ENCODE peak calls at places on chromosomes 1 and 21, in ten cellular contexts. One of them, this sample, is unnamed.

GRCh38 chr1:7389786-7390603 is 381.1 kb upstream of the VAMP3 start:
- DNase-seq in endodermal cell: peak; percentile 29
- DNase-seq in stomach: peak; percentile 21
- DNase-seq in foreskin fibroblast: no peak
- DNase-seq in AG09309: no peak
- DNase-seq in cardiac muscle cell: no peak
- DNase-seq in HFF-Myc: no peak
- DNase-seq in neural progenitor cell: no peak
- DNase-seq in heart left ventricle: peak; percentile 42
- DNase-seq in fibroblast of villous mesenchyme: no peak
- DNase-seq in this sample: no peak

GRCh38 chr1:234772345-234773147 is 162.6 kb upstream of the IRF2BP2 start:
- DNase-seq in foreskin fibroblast: peak; percentile 99
- DNase-seq in AG09309: peak; percentile 97
- DNase-seq in stomach: peak; percentile 65
- DNase-seq in fibroblast of villous mesenchyme: peak; percentile 98
- DNase-seq in heart left ventricle: peak; percentile 48
- DNase-seq in HFF-Myc: peak; percentile 99
- DNase-seq in cardiac muscle cell: peak; percentile 98
- DNase-seq in endodermal cell: peak; percentile 79
- DNase-seq in neural progenitor cell: no peak
- DNase-seq in this sample: peak; percentile 93

GRCh38 chr1:203273869-203274602 is 31.3 kb upstream of the BTG2 start:
- DNase-seq in stomach: peak; percentile 54
- DNase-seq in heart left ventricle: peak; percentile 63
- DNase-seq in AG09309: no peak
- DNase-seq in foreskin fibroblast: no peak
- DNase-seq in cardiac muscle cell: no peak
- DNase-seq in endodermal cell: no peak
- DNase-seq in fibroblast of villous mesenchyme: no peak
- DNase-seq in neural progenitor cell: peak; percentile 32
- DNase-seq in HFF-Myc: no peak
- DNase-seq in this sample: peak; percentile 19

GRCh38 chr1:18901952-18902522 is 318 bp downstream of the ALDH4A1 start:
- DNase-seq in cardiac muscle cell: peak; percentile 10
- DNase-seq in endodermal cell: no peak
- DNase-seq in fibroblast of villous mesenchyme: no peak
- DNase-seq in foreskin fibroblast: no peak
- DNase-seq in stomach: no peak
- DNase-seq in heart left ventricle: no peak
- DNase-seq in AG09309: no peak
- DNase-seq in neural progenitor cell: no peak
- DNase-seq in HFF-Myc: no peak
- DNase-seq in this sample: no peak

GRCh38 chr1:54287176-54287650 is 87.2 kb downstream of the MRPL37 start:
- DNase-seq in AG09309: no peak
- DNase-seq in foreskin fibroblast: peak; percentile 61
- DNase-seq in neural progenitor cell: no peak
- DNase-seq in endodermal cell: peak; percentile 70
- DNase-seq in fibroblast of villous mesenchyme: peak; percentile 80
- DNase-seq in cardiac muscle cell: peak; percentile 88
- DNase-seq in heart left ventricle: peak; percentile 72
- DNase-seq in HFF-Myc: peak; percentile 80
- DNase-seq in stomach: peak; percentile 83
- DNase-seq in this sample: peak; percentile 80

GRCh38 chr1:27299385-27300252 is 22.3 kb upstream of the TMEM222 start:
- DNase-seq in endodermal cell: peak; percentile 94
- DNase-seq in foreskin fibroblast: peak; percentile 100
- DNase-seq in fibroblast of villous mesenchyme: peak; percentile 97
- DNase-seq in HFF-Myc: peak; percentile 64
- DNase-seq in AG09309: peak; percentile 97
- DNase-seq in stomach: peak; percentile 48
- DNase-seq in cardiac muscle cell: peak; percentile 98
- DNase-seq in heart left ventricle: peak; percentile 75
- DNase-seq in neural progenitor cell: peak; percentile 78
- DNase-seq in this sample: peak; percentile 94

GRCh38 chr1:42334240-42335049 is 590 bp downstream of the FOXJ3 start:
- DNase-seq in stomach: peak; percentile 32
- DNase-seq in neural progenitor cell: peak; percentile 75
- DNase-seq in HFF-Myc: no peak
- DNase-seq in fibroblast of villous mesenchyme: peak; percentile 64
- DNase-seq in endodermal cell: peak; percentile 85
- DNase-seq in heart left ventricle: peak; percentile 60
- DNase-seq in foreskin fibroblast: peak; percentile 56
- DNase-seq in AG09309: no peak
- DNase-seq in cardiac muscle cell: peak; percentile 61
- DNase-seq in this sample: peak; percentile 57

GRCh38 chr21:36706482-36706852 is 7.6 kb downstream of the SIM2 start:
- DNase-seq in AG09309: no peak
- DNase-seq in foreskin fibroblast: no peak
- DNase-seq in stomach: no peak
- DNase-seq in endodermal cell: peak; percentile 41
- DNase-seq in HFF-Myc: no peak
- DNase-seq in neural progenitor cell: no peak
- DNase-seq in heart left ventricle: peak; percentile 3
- DNase-seq in cardiac muscle cell: no peak
- DNase-seq in fibroblast of villous mesenchyme: no peak
- DNase-seq in this sample: no peak

GRCh38 chr1:57843760-57844159 is 419.9 kb upstream of the DAB1 start:
- DNase-seq in HFF-Myc: no peak
- DNase-seq in AG09309: peak; percentile 13
- DNase-seq in stomach: no peak
- DNase-seq in heart left ventricle: no peak
- DNase-seq in neural progenitor cell: no peak
- DNase-seq in endodermal cell: no peak
- DNase-seq in cardiac muscle cell: peak; percentile 62
- DNase-seq in foreskin fibroblast: peak; percentile 56
- DNase-seq in fibroblast of villous mesenchyme: peak; percentile 22
- DNase-seq in this sample: no peak

GRCh38 chr1:230165526-230165925 is 98.5 kb downstream of the GALNT2 start:
- DNase-seq in stomach: no peak
- DNase-seq in heart left ventricle: peak; percentile 14
- DNase-seq in neural progenitor cell: no peak
- DNase-seq in HFF-Myc: no peak
- DNase-seq in AG09309: no peak
- DNase-seq in foreskin fibroblast: no peak
- DNase-seq in endodermal cell: peak; percentile 25
- DNase-seq in cardiac muscle cell: no peak
- DNase-seq in fibroblast of villous mesenchyme: no peak
- DNase-seq in this sample: no peak

GRCh38 chr1:204565617-204566582 is 49.7 kb downstream of the MDM4 start:
- DNase-seq in foreskin fibroblast: peak; percentile 57
- DNase-seq in HFF-Myc: peak; percentile 41
- DNase-seq in AG09309: peak; percentile 54
- DNase-seq in neural progenitor cell: peak; percentile 83
- DNase-seq in endodermal cell: peak; percentile 89
- DNase-seq in cardiac muscle cell: peak; percentile 86
- DNase-seq in heart left ventricle: peak; percentile 33
- DNase-seq in stomach: peak; percentile 36
- DNase-seq in fibroblast of villous mesenchyme: peak; percentile 79
- DNase-seq in this sample: peak; percentile 85

GRCh38 chr1:81452693-81453344 is 347.9 kb upstream of the ADGRL2 start:
- DNase-seq in cardiac muscle cell: no peak
- DNase-seq in stomach: no peak
- DNase-seq in fibroblast of villous mesenchyme: no peak
- DNase-seq in endodermal cell: no peak
- DNase-seq in foreskin fibroblast: no peak
- DNase-seq in neural progenitor cell: no peak
- DNase-seq in heart left ventricle: no peak
- DNase-seq in HFF-Myc: no peak
- DNase-seq in AG09309: no peak
- DNase-seq in this sample: no peak

GRCh38 chr1:145846191-145846590 is 761 bp downstream of the NUDT17 start:
- DNase-seq in cardiac muscle cell: peak; percentile 46
- DNase-seq in AG09309: no peak
- DNase-seq in heart left ventricle: no peak
- DNase-seq in HFF-Myc: no peak
- DNase-seq in stomach: no peak
- DNase-seq in endodermal cell: peak; percentile 82
- DNase-seq in neural progenitor cell: peak; percentile 69
- DNase-seq in foreskin fibroblast: no peak
- DNase-seq in fibroblast of villous mesenchyme: peak; percentile 23
- DNase-seq in this sample: peak; percentile 61

GRCh38 chr1:183590225-183591191 is at the start of gene NCF2:
- DNase-seq in HFF-Myc: no peak
- DNase-seq in cardiac muscle cell: no peak
- DNase-seq in AG09309: no peak
- DNase-seq in foreskin fibroblast: no peak
- DNase-seq in neural progenitor cell: no peak
- DNase-seq in heart left ventricle: peak; percentile 37
- DNase-seq in endodermal cell: no peak
- DNase-seq in fibroblast of villous mesenchyme: no peak
- DNase-seq in stomach: peak; percentile 31
- DNase-seq in this sample: no peak

GRCh38 chr1:5815716-5816115 is 176.5 kb downstream of the NPHP4 start:
- DNase-seq in cardiac muscle cell: no peak
- DNase-seq in heart left ventricle: no peak
- DNase-seq in AG09309: no peak
- DNase-seq in HFF-Myc: no peak
- DNase-seq in neural progenitor cell: no peak
- DNase-seq in stomach: no peak
- DNase-seq in foreskin fibroblast: no peak
- DNase-seq in endodermal cell: no peak
- DNase-seq in fibroblast of villous mesenchyme: no peak
- DNase-seq in this sample: no peak

DNA sequence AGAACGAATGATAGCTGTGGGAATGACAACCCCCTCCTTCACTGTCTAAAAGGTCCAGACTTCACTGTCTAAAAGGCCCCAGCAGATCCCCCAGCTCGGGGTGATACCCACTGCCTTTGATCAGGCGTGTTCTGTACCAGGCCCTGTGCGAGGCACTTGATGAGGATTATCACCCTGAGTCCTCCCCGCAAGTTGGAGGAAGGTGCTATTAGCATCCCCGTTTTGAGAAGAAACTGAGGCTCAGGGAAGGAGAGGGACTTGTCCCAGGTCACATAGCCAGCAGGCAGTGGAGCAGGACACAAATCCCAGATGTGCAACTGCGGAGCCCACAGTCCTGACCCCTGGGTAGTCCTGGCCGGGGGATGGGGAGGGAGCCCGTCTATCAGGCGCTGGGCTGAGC is 722.4 kb downstream of the MATN1 start:
- DNase-seq in stomach: no peak
- DNase-seq in heart left ventricle: no peak
- DNase-seq in HFF-Myc: no peak
- DNase-seq in neural progenitor cell: no peak
- DNase-seq in AG09309: no peak
- DNase-seq in endodermal cell: no peak
- DNase-seq in fibroblast of villous mesenchyme: no peak
- DNase-seq in cardiac muscle cell: no peak
- DNase-seq in foreskin fibroblast: no peak
- DNase-seq in this sample: no peak
- TF ChIP-seq CTCF in stomach: no peak
- TF ChIP-seq CTCF in heart left ventricle: no peak
- TF ChIP-seq CTCF in HFF-Myc: no peak
- TF ChIP-seq CTCF in neural progenitor cell: no peak
- TF ChIP-seq CTCF in AG09309: no peak
- TF ChIP-seq CTCF in endodermal cell: no peak
- TF ChIP-seq CTCF in fibroblast of villous mesenchyme: no peak
- TF ChIP-seq CTCF in cardiac muscle cell: no peak
- TF ChIP-seq CTCF in foreskin fibroblast: no peak
- TF ChIP-seq CTCF in this sample: no peak

GRCh38 chr1:205746757-205747412 is 3.1 kb downstream of the NUCKS1 start:
- DNase-seq in endodermal cell: no peak
- DNase-seq in stomach: no peak
- DNase-seq in cardiac muscle cell: peak; percentile 16
- DNase-seq in fibroblast of villous mesenchyme: peak; percentile 21
- DNase-seq in foreskin fibroblast: no peak
- DNase-seq in neural progenitor cell: no peak
- DNase-seq in HFF-Myc: no peak
- DNase-seq in AG09309: no peak
- DNase-seq in heart left ventricle: no peak
- DNase-seq in this sample: no peak
- H3K4me3 ChIP-seq in endodermal cell: peak overlapping the region; percentile 98
- H3K4me3 ChIP-seq in stomach: peak overlapping the region; percentile 82
- H3K4me3 ChIP-seq in cardiac muscle cell: peak overlapping the region; percentile 95
- H3K4me3 ChIP-seq in fibroblast of villous mesenchyme: peak overlapping the region; percentile 67
- H3K4me3 ChIP-seq in foreskin fibroblast: peak overlapping the region; percentile 74
- H3K4me3 ChIP-seq in neural progenitor cell: peak overlapping the region; percentile 86
- H3K4me3 ChIP-seq in HFF-Myc: peak overlapping the region; percentile 91
- H3K4me3 ChIP-seq in AG09309: no peak overlapping the region
- H3K4me3 ChIP-seq in heart left ventricle: no peak overlapping the region
- H3K4me3 ChIP-seq in this sample: peak overlapping the region; percentile 24

GRCh38 chr21:25360593-25360992 is 246.7 kb downstream of the MRPL39 start:
- DNase-seq in cardiac muscle cell: no peak
- DNase-seq in neural progenitor cell: no peak
- DNase-seq in fibroblast of villous mesenchyme: no peak
- DNase-seq in foreskin fibroblast: no peak
- DNase-seq in heart left ventricle: no peak
- DNase-seq in AG09309: no peak
- DNase-seq in HFF-Myc: no peak
- DNase-seq in stomach: no peak
- DNase-seq in endodermal cell: no peak
- DNase-seq in this sample: no peak
- TF ChIP-seq CTCF in cardiac muscle cell: peak; percentile 22
- TF ChIP-seq CTCF in neural progenitor cell: peak; percentile 22
- TF ChIP-seq CTCF in fibroblast of villous mesenchyme: peak; percentile 30
- TF ChIP-seq CTCF in foreskin fibroblast: peak; percentile 15
- TF ChIP-seq CTCF in heart left ventricle: no peak
- TF ChIP-seq CTCF in AG09309: peak; percentile 27
- TF ChIP-seq CTCF in HFF-Myc: peak; percentile 36
- TF ChIP-seq CTCF in stomach: no peak
- TF ChIP-seq CTCF in endodermal cell: peak; percentile 69
- TF ChIP-seq CTCF in this sample: no peak

GRCh38 chr1:110340207-110340468 is 961 bp downstream of the RBM15 start:
- DNase-seq in cardiac muscle cell: no peak
- DNase-seq in heart left ventricle: no peak
- DNase-seq in neural progenitor cell: no peak
- DNase-seq in endodermal cell: no peak
- DNase-seq in fibroblast of villous mesenchyme: no peak
- DNase-seq in stomach: no peak
- DNase-seq in HFF-Myc: no peak
- DNase-seq in AG09309: no peak
- DNase-seq in foreskin fibroblast: no peak
- DNase-seq in this sample: no peak

GRCh38 chr1:110341146-110341871 is 2.1 kb downstream of the RBM15 start:
- DNase-seq in stomach: no peak
- DNase-seq in HFF-Myc: no peak
- DNase-seq in cardiac muscle cell: no peak
- DNase-seq in AG09309: no peak
- DNase-seq in neural progenitor cell: no peak
- DNase-seq in endodermal cell: no peak
- DNase-seq in foreskin fibroblast: no peak
- DNase-seq in fibroblast of villous mesenchyme: peak; percentile 63
- DNase-seq in heart left ventricle: no peak
- DNase-seq in this sample: no peak

GRCh38 chr1:110343249-110343648 is 4.1 kb downstream of the RBM15 start:
- DNase-seq in heart left ventricle: no peak
- DNase-seq in fibroblast of villous mesenchyme: no peak
- DNase-seq in stomach: no peak
- DNase-seq in cardiac muscle cell: no peak
- DNase-seq in HFF-Myc: no peak
- DNase-seq in neural progenitor cell: no peak
- DNase-seq in endodermal cell: no peak
- DNase-seq in AG09309: no peak
- DNase-seq in foreskin fibroblast: no peak
- DNase-seq in this sample: no peak

GRCh38 chr1:110344152-110344551 is 5.0 kb downstream of the RBM15 start:
- DNase-seq in AG09309: no peak
- DNase-seq in HFF-Myc: no peak
- DNase-seq in endodermal cell: no peak
- DNase-seq in cardiac muscle cell: no peak
- DNase-seq in stomach: no peak
- DNase-seq in foreskin fibroblast: no peak
- DNase-seq in neural progenitor cell: no peak
- DNase-seq in heart left ventricle: no peak
- DNase-seq in fibroblast of villous mesenchyme: no peak
- DNase-seq in this sample: no peak

GRCh38 chr1:110341872-110342331 is 2.7 kb downstream of the RBM15 start:
- DNase-seq in neural progenitor cell: peak; percentile 29
- DNase-seq in endodermal cell: peak; percentile 66
- DNase-seq in stomach: no peak
- DNase-seq in heart left ventricle: no peak
- DNase-seq in cardiac muscle cell: no peak
- DNase-seq in foreskin fibroblast: no peak
- DNase-seq in HFF-Myc: no peak
- DNase-seq in fibroblast of villous mesenchyme: no peak
- DNase-seq in AG09309: no peak
- DNase-seq in this sample: no peak
- H3K4me3 ChIP-seq in neural progenitor cell: peak overlapping the region; percentile 83
- H3K4me3 ChIP-seq in endodermal cell: peak overlapping the region; percentile 97
- H3K4me3 ChIP-seq in stomach: peak overlapping the region; percentile 91
- H3K4me3 ChIP-seq in heart left ventricle: no peak overlapping the region
- H3K4me3 ChIP-seq in cardiac muscle cell: peak overlapping the region; percentile 7
- H3K4me3 ChIP-seq in foreskin fibroblast: peak overlapping the region; percentile 73
- H3K4me3 ChIP-seq in HFF-Myc: peak overlapping the region; percentile 78
- H3K4me3 ChIP-seq in fibroblast of villous mesenchyme: peak overlapping the region; percentile 99
- H3K4me3 ChIP-seq in AG09309: no peak overlapping the region
- H3K4me3 ChIP-seq in this sample: peak overlapping the region; percentile 1

This sample was measured in hepatocyte.